ENCODE peak calls at places on chromosomes 12 and 14, in four cellular contexts. X is WTC11, H is HepG2, Q is K562. N is an unnamed sample.

GRCh38 chr12:52439420-52439819 is 5.2 kb upstream of the KRT75 start:
- DNase-seq in X (no peak), H (no peak), Q (no peak), N (no peak)

GRCh38 chr12:76032043-76032981 is 736 bp upstream of the PHLDA1 start:
- DNase-seq in X (peak; percentile 41), H (peak; percentile 70), Q (peak; percentile 75), N (peak; percentile 27)

GRCh38 chr14:50109342-50109741 is 7.0 kb downstream of the VCPKMT start:
- DNase-seq in X (no peak), H (peak; percentile 23), Q (no peak), N (no peak)

GRCh38 chr14:72049462-72049861 is 117.2 kb downstream of the RGS6 start:
- DNase-seq in X (no peak), H (no peak), Q (no peak), N (no peak)

GRCh38 chr14:75854247-75854799 is 127.5 kb downstream of the TGFB3 start:
- DNase-seq in X (no peak), H (no peak), Q (no peak), N (no peak)

GRCh38 chr12:14275886-14276285 is 89.6 kb upstream of the ATF7IP start:
- DNase-seq in X (no peak), H (no peak), Q (no peak), N (no peak)

GRCh38 chr12:118052324-118053070 is 8.5 kb downstream of the WSB2 start:
- DNase-seq in X (no peak), H (peak; percentile 99), Q (no peak), N (no peak)

GRCh38 chr12:40714636-40715035 is 22.4 kb downstream of the CNTN1 start:
- DNase-seq in X (no peak), H (no peak), Q (no peak), N (no peak)

GRCh38 chr12:87870061-87870460 is 159.1 kb downstream of the C12orf50 start:
- DNase-seq in X (no peak), H (no peak), Q (no peak), N (no peak)

GRCh38 chr14:22375321-22375930 is 213.6 kb downstream of the DAD1 start:
- DNase-seq in X (no peak), H (peak; percentile 79), Q (peak; percentile 16), N (peak; percentile 33)

GRCh38 chr12:27549801-27550652 is 26.0 kb downstream of the PPFIBP1 start:
- DNase-seq in X (peak; percentile 23), H (peak; percentile 99), Q (peak; percentile 22), N (peak; percentile 53)

GRCh38 chr12:12791756-12792346 is 6.4 kb downstream of the APOLD1 start:
- DNase-seq in X (no peak), H (no peak), Q (no peak), N (no peak)

GRCh38 chr14:22558221-22558913 is 30.7 kb downstream of the DAD1 start:
- DNase-seq in X (peak; percentile 82), H (peak; percentile 53), Q (no peak), N (no peak)

GRCh38 chr12:115806000-115806399 is 471.5 kb downstream of the MED13L start:
- DNase-seq in X (no peak), H (no peak), Q (no peak), N (no peak)

GRCh38 chr12:29796823-29797263 is 13.1 kb upstream of the TMTC1 start:
- DNase-seq in X (no peak), H (no peak), Q (no peak), N (peak; percentile 21)

GRCh38 chr12:113939867-113940266 is 26.3 kb downstream of the RBM19 start:
- DNase-seq in X (no peak), H (no peak), Q (no peak), N (no peak)

GRCh38 chr12:67909681-67910080 is 79.6 kb upstream of the IFNG-AS1 start:
- DNase-seq in X (no peak), H (no peak), Q (no peak), N (no peak)

GRCh38 chr12:131194166-131194565 is 240.5 kb downstream of the ADGRD1 start:
- DNase-seq in X (no peak), H (no peak), Q (peak; percentile 77), N (no peak)

GRCh38 chr12:49017764-49018281 is 753 bp downstream of the PRKAG1 start:
- DNase-seq in X (no peak), H (peak; percentile 38), Q (no peak), N (no peak)

GRCh38 chr12:1777798-1778197 is 42.6 kb upstream of the LRTM2 start:
- DNase-seq in X (no peak), H (no peak), Q (no peak), N (no peak)

GRCh38 chr12:72282721-72283120 is 10.6 kb downstream of the TRHDE start:
- DNase-seq in X (no peak), H (no peak), Q (no peak), N (no peak)

GRCh38 chr14:22871962-22872832 is 657 bp downstream of the LRP10 start:
- DNase-seq in X (peak; percentile 94), H (peak; percentile 84), Q (peak; percentile 79), N (peak; percentile 82)

GRCh38 chr12:9049520-9050133 is 60.3 kb downstream of the KLRG1 start:
- DNase-seq in X (no peak), H (peak; percentile 46), Q (peak; percentile 22), N (peak; percentile 25)

GRCh38 chr12:93884794-93885460 is 207.8 kb downstream of the CRADD start:
- DNase-seq in X (no peak), H (no peak), Q (no peak), N (no peak)

GRCh38 chr14:96267336-96267735 is 11.3 kb downstream of the BDKRB1 start:
- DNase-seq in X (no peak), H (no peak), Q (no peak), N (no peak)

GRCh38 chr12:46660276-46660675 is 165.5 kb downstream of the SLC38A4 start:
- DNase-seq in X (no peak), H (no peak), Q (no peak), N (no peak)

GRCh38 chr14:101840649-101841365 is 79.3 kb downstream of the PPP2R5C start:
- DNase-seq in X (no peak), H (no peak), Q (no peak), N (no peak)

GRCh38 chr14:23168246-23168645 is 15.2 kb downstream of the SLC7A8 start:
- DNase-seq in X (no peak), H (no peak), Q (no peak), N (no peak)

GRCh38 chr12:52876371-52876770 is 27.6 kb upstream of the KRT78 start:
- DNase-seq in X (no peak), H (no peak), Q (no peak), N (no peak)

GRCh38 chr14:52338282-52338681 is 24.2 kb downstream of the PTGER2 start:
- DNase-seq in X (no peak), H (peak; percentile 10), Q (no peak), N (no peak)

GRCh38 chr12:100128509-100128908 is 14.2 kb downstream of the BLTP3B start:
- DNase-seq in X (peak; percentile 49), H (peak; percentile 39), Q (no peak), N (peak; percentile 53)

GRCh38 chr12:100123316-100124095 is 19.2 kb downstream of the BLTP3B start:
- DNase-seq in X (no peak), H (no peak), Q (no peak), N (no peak)

GRCh38 chr12:100133200-100133599 is 9.5 kb downstream of the BLTP3B start:
- DNase-seq in X (no peak), H (no peak), Q (no peak), N (no peak)

DNA sequence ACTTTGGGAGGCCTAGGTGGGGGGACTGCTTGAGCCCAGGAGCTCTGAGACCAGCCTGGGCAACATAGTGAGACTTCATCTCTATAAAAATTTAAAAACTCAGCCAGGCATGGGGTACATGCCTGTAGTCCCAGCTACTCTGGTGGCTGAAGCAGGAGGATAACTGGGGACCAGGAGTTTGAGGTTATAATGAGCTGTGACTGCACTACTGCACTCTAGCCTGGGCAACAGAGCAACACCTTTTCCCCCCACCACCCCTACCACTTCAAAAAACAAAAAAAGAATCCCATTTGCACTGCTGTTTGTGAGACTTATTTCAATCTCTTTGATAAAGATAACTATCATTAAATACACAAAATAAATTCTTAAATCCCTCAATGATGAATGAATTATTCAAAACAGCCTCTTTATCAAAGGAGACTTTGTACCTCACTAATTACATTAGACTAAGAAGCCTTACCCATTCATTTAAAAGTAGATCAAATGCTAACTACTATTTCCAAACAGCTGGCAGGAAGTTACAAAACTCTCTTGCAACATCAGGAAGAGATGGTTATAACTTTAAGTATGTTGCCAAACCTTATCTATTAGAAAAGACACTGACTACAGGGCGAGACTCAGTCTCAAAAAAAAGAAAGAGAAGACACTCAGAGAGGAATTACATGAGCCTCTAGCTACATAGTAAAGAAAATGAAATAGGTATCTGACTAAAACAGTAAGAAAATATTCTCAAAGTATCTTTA is 14.7 kb downstream of the BLTP3B start:
- DNase-seq in X (no peak), H (peak; percentile 44), Q (no peak), N (no peak)
- TF ChIP-seq ELF4 in X (no peak), H (no peak), Q (no peak), N (no peak)

DNA sequence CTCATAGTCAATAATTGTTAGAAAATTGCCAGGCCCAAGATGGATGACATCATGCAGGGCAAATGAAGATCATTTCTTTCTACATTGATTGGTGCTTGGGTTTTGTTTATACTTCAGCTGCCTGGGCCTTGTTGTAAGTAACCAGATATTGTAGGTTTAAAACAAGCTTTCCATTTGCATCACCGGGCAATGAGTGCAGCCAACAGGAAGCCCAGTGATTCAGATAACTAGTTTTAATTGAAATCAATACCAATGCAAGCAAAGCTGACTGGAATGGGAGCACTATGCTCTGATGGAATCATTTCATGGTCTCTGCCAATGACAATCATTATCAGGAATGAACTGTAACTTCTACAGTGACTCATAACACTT is 279.3 kb downstream of the DUSP6 start:
- DNase-seq in X (no peak), H (no peak), Q (no peak), N (no peak)
- TF ChIP-seq ELF4 in X (no peak), H (no peak), Q (no peak), N (no peak)

DNA sequence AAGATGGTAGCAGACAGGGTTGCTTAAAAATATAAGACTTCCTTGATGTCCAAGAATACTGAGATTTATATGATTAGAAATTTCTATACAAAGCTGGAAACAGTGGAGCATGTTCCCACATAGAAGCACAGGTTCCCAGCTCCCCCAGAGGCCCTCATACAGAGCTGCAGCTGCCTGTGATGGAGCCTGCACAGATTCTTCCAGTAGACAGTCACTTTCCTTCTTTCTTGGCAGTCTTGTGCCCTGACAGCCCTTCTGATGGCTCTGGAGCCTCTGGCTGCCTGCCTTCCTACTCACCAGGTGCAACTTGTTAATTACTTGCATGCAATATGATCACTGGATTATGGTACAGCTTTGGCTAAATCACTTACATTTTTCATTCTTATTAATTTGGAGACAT is 44.4 kb downstream of the BICD1 start:
- DNase-seq in X (no peak), H (no peak), Q (no peak), N (no peak)
- TF ChIP-seq ELF4 in X (no peak), H (no peak), Q (no peak), N (no peak)

DNA sequence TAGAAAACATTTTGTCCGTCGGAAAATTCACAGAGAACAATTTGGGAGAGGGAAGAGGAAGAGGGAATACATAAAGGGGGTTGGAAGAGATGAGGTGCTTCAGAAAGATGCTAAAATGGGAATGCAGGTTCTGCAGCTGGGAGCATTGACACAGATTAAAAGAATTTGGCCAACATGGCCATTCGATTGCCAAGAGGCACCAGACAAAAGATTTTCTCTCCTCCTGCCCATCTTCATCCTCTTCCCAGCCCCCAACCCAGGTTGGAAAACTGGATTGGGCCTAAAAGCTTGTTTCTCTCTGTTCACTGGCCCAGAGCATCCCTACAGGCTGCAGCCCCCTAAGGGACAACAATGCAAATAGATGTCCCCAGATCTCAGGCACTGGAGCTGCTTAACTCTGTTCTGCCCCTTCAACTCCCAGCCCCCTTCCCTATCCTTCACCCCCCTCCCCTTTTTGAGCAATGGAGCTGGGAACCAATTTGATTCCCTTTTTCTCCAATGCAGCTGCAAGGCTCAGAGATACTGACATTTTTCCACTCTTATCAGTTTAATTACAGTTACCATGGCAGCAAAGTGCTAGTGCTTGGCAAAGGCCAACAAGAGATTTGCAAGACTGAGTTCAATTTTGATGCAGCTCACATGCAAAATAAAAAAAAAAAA is 1.9 kb downstream of the LMO3 start:
- DNase-seq in X (peak; percentile 20), H (no peak), Q (no peak), N (no peak)
- TF ChIP-seq ELF4 in X (no peak), H (no peak), Q (no peak), N (no peak)

N was measured in HEK293T.